ENCODE peak calls at places on chromosomes 13 and 19, in five cellular contexts. R is activated CD4-positive, alpha-beta memory T cell treated with anti-CD3 and anti-CD28 coated beads, Interleukin-2, amount 10 ng/mL, durations not matched to agents 7 days and 5 days; U is GM04504; C is EL; Z is activated naive CD8-positive, alpha-beta T cell treated with anti-CD3 and anti-CD28 coated beads, Interleukin-2, amount 50 U/mL, for 24 hours. Y is an unnamed sample.

GRCh38 chr13:97388385-97388784 is 45.6 kb upstream of the RAP2A start:
- DNase-seq in R (no peak), U (no peak), C (no peak), Z (no peak), Y (no peak)

GRCh38 chr19:15187026-15188007 is 13.5 kb downstream of the NOTCH3 start:
- DNase-seq in R (no peak), U (no peak), C (no peak), Z (no peak), Y (no peak)

GRCh38 chr19:15787611-15788155 is at the start of gene OR10H5:
- DNase-seq in R (no peak), U (no peak), C (no peak), Z (no peak), Y (no peak)

GRCh38 chr19:45403272-45403671 is 1.6 kb downstream of the PPP1R13L start:
- DNase-seq in R (no peak), U (no peak), C (no peak), Z (no peak), Y (no peak)

GRCh38 chr19:21352830-21353229 is 6.0 kb upstream of the ZNF738 start:
- DNase-seq in R (no peak), U (no peak), C (no peak), Z (no peak), Y (no peak)

GRCh38 chr13:40236566-40237168 is 429.8 kb downstream of the FOXO1 start:
- DNase-seq in R (no peak), U (no peak), C (no peak), Z (no peak), Y (no peak)

GRCh38 chr19:42662714-42663113 is 68.0 kb upstream of the CEACAM8 start:
- DNase-seq in R (no peak), U (no peak), C (no peak), Z (no peak), Y (no peak)

GRCh38 chr19:4583961-4584669 is 24.6 kb upstream of the SEMA6B start:
- DNase-seq in R (no peak), U (no peak), C (no peak), Z (peak), Y (peak)

GRCh38 chr13:62250501-62251175 is 835.0 kb upstream of the PCDH20 start:
- DNase-seq in R (no peak), U (no peak), C (no peak), Z (no peak), Y (no peak)

GRCh38 chr19:38841787-38842438 is 7.9 kb downstream of the HNRNPL start:
- DNase-seq in R (peak), U (no peak), C (no peak), Z (no peak), Y (no peak)

GRCh38 chr19:4059493-4059880 is 7.2 kb downstream of the ZBTB7A start:
- DNase-seq in R (no peak), U (no peak), C (no peak), Z (no peak), Y (no peak)

GRCh38 chr19:17020823-17021222 is 5.8 kb downstream of the CPAMD8 start:
- DNase-seq in R (no peak), U (no peak), C (peak), Z (no peak), Y (no peak)

GRCh38 chr13:60765700-60766411 is 368.8 kb downstream of the TDRD3 start:
- DNase-seq in R (no peak), U (no peak), C (no peak), Z (no peak), Y (no peak)

GRCh38 chr19:16112778-16113177 is 1.1 kb downstream of the RAB8A start:
- DNase-seq in R (no peak), U (no peak), C (no peak), Z (no peak), Y (no peak)

GRCh38 chr13:85313761-85314503 is 485.3 kb downstream of the SLITRK6 start:
- DNase-seq in R (no peak), U (peak), C (peak), Z (no peak), Y (no peak)

GRCh38 chr13:99385940-99386339 is 78.7 kb upstream of the GPR183 start:
- DNase-seq in R (no peak), U (no peak), C (no peak), Z (peak), Y (no peak)

GRCh38 chr19:48896191-48896720 is 2.3 kb downstream of the TULP2 start:
- DNase-seq in R (peak), U (no peak), C (peak), Z (peak), Y (peak)

GRCh38 chr13:45007823-45008222 is 18.5 kb downstream of the GPALPP1 start:
- DNase-seq in R (no peak), U (no peak), C (no peak), Z (no peak), Y (no peak)

GRCh38 chr13:74730556-74731331 is 596.5 kb upstream of the KLF12 start:
- DNase-seq in R (no peak), U (no peak), C (no peak), Z (no peak), Y (no peak)

Y was measured in occipital lobe.